ENCODE peak calls at places on chromosomes 1 and 21, in four cellular contexts. K is GM13977, R is neural crest cell, M is GM20000. Z is an unnamed sample.

GRCh38 chr21:37245151-37245550 is 22.0 kb downstream of the VPS26C start:
- DNase-seq in K (no peak), R (no peak), M (no peak), Z (no peak)

GRCh38 chr1:87632232-87632631 is 303.6 kb downstream of the LMO4 start:
- DNase-seq in K (no peak), R (no peak), M (no peak), Z (no peak)

GRCh38 chr1:228228601-228229074 is 20.8 kb downstream of the OBSCN start:
- DNase-seq in K (no peak), R (no peak), M (no peak), Z (no peak)

GRCh38 chr1:167644551-167644950 is 14.5 kb downstream of the RCSD1 start:
- DNase-seq in K (no peak), R (no peak), M (no peak), Z (no peak)

GRCh38 chr1:147451628-147452027 is 89.7 kb upstream of the BCL9 start:
- DNase-seq in K (no peak), R (no peak), M (no peak), Z (no peak)

GRCh38 chr1:31591425-31592093 is 15.2 kb downstream of the TINAGL1 start:
- DNase-seq in K (no peak), R (no peak), M (no peak), Z (no peak)

GRCh38 chr1:168032048-168032447 is 95.2 kb upstream of the MPC2 start:
- DNase-seq in K (peak), R (no peak), M (peak), Z (no peak)

GRCh38 chr1:180581635-180582039 is 22.9 kb downstream of the OVAAL start:
- DNase-seq in K (no peak), R (no peak), M (no peak), Z (no peak)

GRCh38 chr1:64624446-64624766 is 120.5 kb upstream of the RAVER2 start:
- DNase-seq in K (no peak), R (no peak), M (no peak), Z (no peak)

GRCh38 chr1:163346326-163346870 is 24.6 kb downstream of the NUF2 start:
- DNase-seq in K (no peak), R (no peak), M (no peak), Z (no peak)

GRCh38 chr1:230629511-230629910 is 12.8 kb upstream of the COG2 start:
- DNase-seq in K (no peak), R (no peak), M (no peak), Z (no peak)

GRCh38 chr1:10070206-10070605 is 37.4 kb downstream of the UBE4B start:
- DNase-seq in K (no peak), R (no peak), M (no peak), Z (no peak)

GRCh38 chr1:35097224-35097623 is 18.0 kb downstream of the ZMYM1 start:
- DNase-seq in K (no peak), R (no peak), M (no peak), Z (no peak)

GRCh38 chr1:147815503-147815902 is 55.1 kb upstream of the GJA5 start:
- DNase-seq in K (no peak), R (no peak), M (no peak), Z (no peak)

GRCh38 chr1:11248169-11248568 is 14.2 kb downstream of the MTOR start:
- DNase-seq in K (no peak), R (no peak), M (no peak), Z (no peak)

GRCh38 chr1:53540604-53541262 is 81.5 kb downstream of the DMRTB1 start:
- DNase-seq in K (no peak), R (no peak), M (no peak), Z (no peak)

GRCh38 chr21:39637971-39638628 is 25.4 kb downstream of the B3GALT5 start:
- DNase-seq in K (no peak), R (no peak), M (no peak), Z (no peak)

GRCh38 chr1:209850342-209850979 is 22.7 kb downstream of the UTP25 start:
- DNase-seq in K (peak), R (peak), M (peak), Z (peak)

GRCh38 chr1:172394167-172394751 is 26.2 kb upstream of the C1orf105 start:
- DNase-seq in K (peak), R (no peak), M (peak), Z (no peak)

GRCh38 chr1:171613282-171613681 is 8.8 kb upstream of the MYOCOS start:
- DNase-seq in K (no peak), R (no peak), M (no peak), Z (no peak)

GRCh38 chr1:226778657-226779058 is 39.6 kb upstream of the ITPKB start:
- DNase-seq in K (no peak), R (no peak), M (no peak), Z (no peak)

GRCh38 chr1:106534612-106535011 is 521.9 kb upstream of the PRMT6 start:
- DNase-seq in K (no peak), R (no peak), M (no peak), Z (no peak)

GRCh38 chr1:59143824-59144223 is 153.1 kb upstream of the FGGY start:
- DNase-seq in K (no peak), R (no peak), M (no peak), Z (no peak)

GRCh38 chr1:29900727-29901126 is 664.4 kb downstream of the PTPRU start:
- DNase-seq in K (no peak), R (no peak), M (no peak), Z (no peak)

GRCh38 chr1:59455206-59455605 is 158.3 kb downstream of the FGGY start:
- DNase-seq in K (no peak), R (no peak), M (no peak), Z (no peak)

GRCh38 chr1:58895559-58896135 is 111.8 kb upstream of the JUN start:
- DNase-seq in K (no peak), R (no peak), M (no peak), Z (no peak)

DNA sequence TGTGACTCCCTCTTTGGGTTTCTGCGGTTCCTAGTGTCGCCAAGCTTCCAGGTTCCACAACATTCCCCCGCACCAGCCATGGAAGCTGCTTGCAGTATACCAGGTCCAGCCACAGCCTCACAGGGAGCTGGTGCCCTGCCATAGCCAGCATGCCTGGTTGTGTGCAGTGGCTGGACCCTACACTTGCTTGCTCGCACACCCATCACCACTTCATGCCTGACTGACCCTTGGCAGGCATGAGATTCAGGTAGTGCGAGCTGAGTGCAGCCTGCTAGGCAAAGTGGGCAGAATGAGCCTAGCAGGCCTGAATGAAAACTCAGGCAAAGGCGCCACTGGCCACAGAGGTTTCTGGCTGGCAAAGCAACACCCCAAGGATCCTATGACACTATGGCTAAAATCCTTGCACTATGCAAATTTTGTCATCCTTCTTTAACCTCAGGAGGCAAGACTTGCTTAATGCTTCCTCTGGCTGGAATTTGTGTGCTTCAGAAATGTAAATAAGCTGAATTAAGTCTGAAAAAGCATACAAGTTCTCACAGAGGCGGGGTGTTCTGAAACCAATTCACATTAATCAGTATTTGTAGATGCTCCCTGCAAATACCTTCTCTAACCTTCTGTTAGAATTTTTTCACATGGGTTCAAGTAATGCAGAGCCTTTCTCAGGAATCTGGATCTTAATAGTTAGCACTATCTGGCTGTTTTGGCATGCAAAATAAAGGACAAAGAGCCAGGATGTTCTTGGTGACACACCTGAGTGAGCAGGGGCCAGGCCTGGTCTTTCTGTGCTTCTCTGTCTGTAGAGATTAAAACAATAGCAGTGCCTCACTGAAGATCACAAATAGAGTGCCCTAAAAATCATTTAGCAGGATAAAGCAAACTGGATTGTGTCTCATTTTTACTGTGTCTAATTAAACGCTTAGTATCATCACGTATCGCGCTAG is 256.9 kb downstream of the GPATCH2 start:
- DNase-seq in K (no peak), R (no peak), M (no peak), Z (no peak)
- TF ChIP-seq CTCF in K (no peak), R (no peak), M (no peak), Z (no peak)

GRCh38 chr1:14310491-14310890 is 288.0 kb upstream of the KAZN start:
- DNase-seq in K (no peak), R (no peak), M (no peak), Z (no peak)
- TF ChIP-seq CTCF in K (no peak), R (no peak), M (no peak), Z (no peak)

GRCh38 chr1:154752273-154753030 is 117.6 kb downstream of the KCNN3 start:
- DNase-seq in K (no peak), R (no peak), M (no peak), Z (no peak)
- TF ChIP-seq CTCF in K (peak), R (peak), M (no peak), Z (no peak)

DNA sequence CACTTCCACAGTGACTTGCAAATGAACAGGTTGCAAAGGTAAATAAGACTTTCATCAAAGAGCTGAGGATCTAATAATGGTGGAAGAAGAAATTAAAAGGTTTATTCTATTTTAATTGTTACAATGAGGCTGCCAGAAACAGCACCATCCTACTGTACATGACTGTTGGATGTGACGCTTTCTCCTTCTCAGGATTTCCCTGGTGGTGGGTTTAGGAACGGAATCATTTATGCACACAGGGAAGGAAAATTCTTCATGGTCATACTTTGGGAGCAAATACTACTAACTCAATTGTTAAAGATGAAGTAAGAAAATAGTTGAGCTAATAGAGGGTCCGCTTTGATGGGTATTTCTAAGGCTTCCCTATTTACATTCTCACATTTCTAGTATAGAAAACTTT is 22.2 kb upstream of the LYPLAL1 start:
- DNase-seq in K (no peak), R (no peak), M (no peak), Z (no peak)
- TF ChIP-seq CTCF in K (no peak), R (no peak), M (no peak), Z (peak)

GRCh38 chr21:27477321-27477720 is 510.4 kb upstream of the ADAMTS5 start:
- DNase-seq in K (no peak), R (no peak), M (no peak), Z (no peak)

GRCh38 chr21:27480841-27481261 is 514.0 kb upstream of the ADAMTS5 start:
- DNase-seq in K (no peak), R (no peak), M (no peak), Z (no peak)

GRCh38 chr21:27475363-27475955 is 508.6 kb upstream of the ADAMTS5 start:
- DNase-seq in K (no peak), R (no peak), M (no peak), Z (no peak)

GRCh38 chr21:27476696-27477095 is 509.8 kb upstream of the ADAMTS5 start:
- DNase-seq in K (no peak), R (no peak), M (no peak), Z (no peak)
- TF ChIP-seq CTCF in K (no peak), R (peak), M (no peak), Z (no peak)